ENCODE peak calls at places on chromosomes 13 and 19, in six cellular contexts. I is neural progenitor cell, J is fibroblast of lung, U is transverse colon, V is AG10803, Y is fibroblast of mammary gland. M is an unnamed sample.
A peak's percentile ranks its signal among the peaks of the same experiment; 100 is the strongest.

GRCh38 chr13:111216166-111216960 is 101.3 kb downstream of the ARHGEF7 start:
- DNase-seq in I (peak; percentile 76), J (peak; percentile 55), U (peak; percentile 38), V (no peak), Y (peak; percentile 30), M (no peak)

GRCh38 chr13:23657056-23657455 is 86.8 kb downstream of the TNFRSF19 start:
- DNase-seq in I (no peak), J (no peak), U (no peak), V (no peak), Y (peak; percentile 23), M (peak; percentile 23)

GRCh38 chr19:12882589-12882988 is 1.3 kb upstream of the DNASE2 start:
- DNase-seq in I (no peak), J (no peak), U (no peak), V (no peak), Y (no peak), M (no peak)

GRCh38 chr13:46855166-46855565 is 41.7 kb downstream of the HTR2A start:
- DNase-seq in I (no peak), J (no peak), U (no peak), V (no peak), Y (no peak), M (no peak)

GRCh38 chr13:33388254-33388998 is 102.9 kb upstream of the STARD13 start:
- DNase-seq in I (no peak), J (no peak), U (no peak), V (peak; percentile 4), Y (no peak), M (no peak)

GRCh38 chr13:79883216-79883615 is 402.3 kb downstream of the NDFIP2 start:
- DNase-seq in I (no peak), J (no peak), U (no peak), V (no peak), Y (no peak), M (no peak)

GRCh38 chr13:101098873-101099272 is 317.4 kb downstream of the NALCN start:
- DNase-seq in I (no peak), J (no peak), U (no peak), V (no peak), Y (no peak), M (peak; percentile 1)

GRCh38 chr19:19106061-19106551 is 32.2 kb downstream of the TMEM161A start:
- DNase-seq in I (peak; percentile 69), J (peak; percentile 14), U (no peak), V (no peak), Y (peak; percentile 26), M (no peak)

DNA sequence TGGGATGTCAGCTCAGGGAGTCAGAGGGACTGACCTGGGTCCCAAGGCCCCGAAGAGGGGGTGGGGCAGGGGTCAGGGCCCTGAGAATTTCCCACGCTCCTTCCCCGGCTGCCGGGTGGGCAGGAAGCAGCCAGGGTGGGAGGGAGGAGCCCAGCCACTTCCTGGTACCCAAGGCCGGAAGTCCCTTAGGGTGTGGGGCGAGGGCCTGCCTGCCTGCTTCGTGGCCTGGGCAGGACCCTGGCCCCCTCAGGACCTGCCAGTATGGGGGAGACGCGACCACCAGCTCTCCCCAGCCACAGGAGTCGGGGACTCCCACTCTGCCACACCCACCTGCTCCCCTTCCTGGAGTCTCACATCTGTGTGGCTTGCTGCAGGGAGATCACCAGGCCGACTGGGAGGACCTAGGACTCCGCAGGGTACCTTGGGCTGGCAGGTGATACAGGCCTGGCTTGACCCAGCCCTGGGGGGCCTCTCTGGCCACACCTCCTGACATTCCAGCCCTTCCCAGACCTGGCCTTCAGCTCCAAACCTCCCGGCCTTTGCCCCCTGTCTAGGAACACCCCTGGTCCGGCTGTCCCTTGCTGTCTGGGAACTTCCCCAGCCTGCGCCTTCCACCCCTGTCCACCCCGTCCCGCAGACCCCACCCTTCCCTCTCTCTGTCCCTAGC is 9.8 kb upstream of the CIRBP start:
- DNase-seq in I (peak; percentile 71), J (peak; percentile 71), U (peak; percentile 88), V (peak; percentile 71), Y (peak; percentile 68), M (no peak)
- H3K4me3 ChIP-seq in I (no peak overlapping the region), J (no peak overlapping the region), U (peak overlapping the region; percentile 13), V (no peak overlapping the region), Y (no peak overlapping the region), M (no peak overlapping the region)

GRCh38 chr19:53958168-53958571 is 4.6 kb upstream of the CACNG8 start:
- DNase-seq in I (peak; percentile 86), J (no peak), U (no peak), V (no peak), Y (no peak), M (no peak)
- H3K4me3 ChIP-seq in I (peak overlapping the region; percentile 29), J (no peak overlapping the region), U (no peak overlapping the region), V (no peak overlapping the region), Y (no peak overlapping the region), M (no peak overlapping the region)

GRCh38 chr13:40254394-40254793 is 412.0 kb downstream of the FOXO1 start:
- DNase-seq in I (no peak), J (no peak), U (no peak), V (no peak), Y (no peak), M (peak; percentile 29)

GRCh38 chr13:40261947-40262346 is 404.5 kb downstream of the FOXO1 start:
- DNase-seq in I (no peak), J (no peak), U (no peak), V (no peak), Y (no peak), M (no peak)

GRCh38 chr13:40255551-40255950 is 410.9 kb downstream of the FOXO1 start:
- DNase-seq in I (no peak), J (no peak), U (no peak), V (no peak), Y (no peak), M (no peak)

GRCh38 chr13:40261361-40261760 is 405.1 kb downstream of the FOXO1 start:
- DNase-seq in I (no peak), J (no peak), U (no peak), V (no peak), Y (no peak), M (no peak)

GRCh38 chr13:40259899-40260298 is 406.5 kb downstream of the FOXO1 start:
- DNase-seq in I (no peak), J (peak; percentile 44), U (no peak), V (no peak), Y (peak; percentile 6), M (peak; percentile 70)
- H3K4me3 ChIP-seq in I (no peak overlapping the region), J (no peak overlapping the region), U (no peak overlapping the region), V (no peak overlapping the region), Y (no peak overlapping the region), M (no peak overlapping the region)

DNA sequence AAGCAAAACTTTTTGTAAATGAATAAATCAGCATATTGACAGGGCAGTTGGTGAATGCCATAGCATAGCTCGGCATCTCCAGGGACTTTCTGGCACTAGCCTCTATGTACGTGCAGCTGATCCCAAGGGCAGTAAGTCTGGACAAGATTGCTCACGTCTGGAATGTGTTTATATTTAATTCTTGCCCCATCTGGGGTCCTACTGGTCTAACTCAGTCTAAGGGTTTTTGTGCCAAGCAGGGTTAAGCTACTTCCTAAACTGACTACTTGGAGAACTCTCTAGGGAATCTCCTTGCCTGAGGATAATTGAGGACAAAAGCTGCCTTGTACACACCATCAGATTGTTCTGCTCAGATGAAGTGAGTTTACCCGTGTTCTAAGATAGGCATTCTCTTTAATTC is 358.1 kb downstream of the MYO16 start:
- DNase-seq in I (no peak), J (peak; percentile 58), U (no peak), V (peak; percentile 93), Y (peak; percentile 62), M (peak; percentile 23)
- H3K4me3 ChIP-seq in I (no peak overlapping the region), J (no peak overlapping the region), U (no peak overlapping the region), V (no peak overlapping the region), Y (no peak overlapping the region), M (no peak overlapping the region)

GRCh38 chr19:10112037-10112751 is 701 bp downstream of the P2RY11 start:
- DNase-seq in I (no peak), J (no peak), U (peak; percentile 14), V (peak; percentile 37), Y (no peak), M (no peak)

GRCh38 chr19:10109528-10109927 is 2.0 kb upstream of the P2RY11 start:
- DNase-seq in I (no peak), J (no peak), U (no peak), V (no peak), Y (no peak), M (no peak)

GRCh38 chr19:10111405-10111811 is at the start of gene P2RY11:
- DNase-seq in I (no peak), J (no peak), U (peak; percentile 49), V (no peak), Y (no peak), M (no peak)

GRCh38 chr19:10110972-10111317 is 548 bp upstream of the P2RY11 start:
- DNase-seq in I (no peak), J (no peak), U (no peak), V (no peak), Y (no peak), M (no peak)

DNA sequence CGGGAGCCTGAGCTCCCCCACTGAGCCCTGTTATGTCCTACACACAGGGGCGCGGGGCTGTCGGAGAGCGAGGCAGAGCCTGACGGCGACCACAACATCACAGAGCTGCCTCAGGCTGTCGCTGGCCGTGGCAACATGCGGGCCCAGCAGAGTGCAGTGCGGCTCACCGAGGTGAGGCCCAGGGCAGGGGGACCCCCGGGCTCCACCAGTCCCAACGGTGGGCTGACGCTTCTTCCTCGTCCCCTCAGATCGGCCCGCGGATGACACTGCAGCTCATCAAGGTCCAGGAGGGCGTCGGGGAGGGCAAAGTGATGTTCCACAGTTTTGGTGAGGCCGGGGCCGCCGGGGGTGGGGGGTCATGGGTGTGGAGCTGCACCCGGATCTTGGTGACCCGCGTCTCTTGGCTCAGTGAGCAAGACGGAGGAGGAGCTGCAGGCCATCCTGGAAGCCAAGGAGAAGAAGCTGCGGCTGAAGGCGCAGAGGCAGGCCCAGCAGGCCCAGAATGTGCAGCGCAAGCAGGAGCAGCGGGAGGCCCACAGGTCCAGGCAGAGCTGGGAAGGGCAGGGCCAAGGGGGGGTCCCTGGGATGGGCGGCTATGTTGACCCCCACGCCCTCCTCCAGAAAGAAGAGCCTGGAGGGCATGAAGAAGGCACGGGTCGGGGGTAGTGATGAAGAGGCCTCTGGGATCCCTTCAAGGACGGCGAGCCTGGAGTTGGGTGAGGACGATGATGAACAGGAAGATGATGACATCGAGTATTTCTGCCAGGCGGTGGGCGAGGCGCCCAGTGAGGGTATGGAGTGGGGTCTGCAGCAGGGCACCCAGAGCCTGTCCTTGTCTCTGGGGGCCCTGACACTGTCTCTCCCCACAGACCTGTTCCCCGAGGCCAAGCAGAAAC is 1.2 kb upstream of the P2RY11 start:
- DNase-seq in I (no peak), J (no peak), U (peak; percentile 10), V (no peak), Y (no peak), M (no peak)
- H3K4me3 ChIP-seq in I (no peak overlapping the region), J (no peak overlapping the region), U (no peak overlapping the region), V (no peak overlapping the region), Y (no peak overlapping the region), M (no peak overlapping the region)

DNA sequence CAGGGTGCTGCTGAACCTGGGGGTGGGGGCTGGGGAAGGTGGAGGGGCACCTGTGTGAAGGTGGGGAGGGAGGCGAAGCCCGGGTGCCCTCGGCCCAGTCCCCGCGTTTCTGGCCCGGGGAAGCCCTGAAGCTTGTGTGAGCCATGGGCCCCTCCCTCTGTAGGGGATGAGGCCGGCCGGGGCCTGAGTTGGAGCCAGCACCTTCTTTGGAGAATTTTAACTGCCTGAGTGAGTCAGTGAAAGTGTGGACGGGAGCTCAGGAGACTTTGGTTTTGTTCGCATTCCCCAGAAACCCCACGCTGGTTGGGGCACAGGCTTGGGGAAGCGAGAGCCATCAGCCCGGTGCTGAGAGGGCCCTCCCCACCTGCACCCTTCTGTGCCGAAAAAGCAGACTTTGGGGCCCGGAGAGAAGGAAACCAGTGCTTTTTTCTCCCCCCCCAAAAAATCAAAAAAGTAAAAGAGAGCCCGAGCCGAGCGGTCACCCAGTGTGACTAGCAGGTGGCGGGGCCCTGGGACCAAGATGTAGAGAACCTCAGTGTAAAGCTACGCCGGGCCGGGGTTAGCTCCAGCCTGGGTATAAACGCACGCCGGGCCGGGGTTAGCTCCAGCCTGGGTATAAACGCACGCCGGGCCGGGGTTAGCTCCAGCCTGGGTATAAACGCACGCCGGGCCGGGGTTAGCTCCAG is 45.1 kb downstream of the TMEM255B start:
- DNase-seq in I (no peak), J (no peak), U (no peak), V (no peak), Y (peak; percentile 42), M (peak; percentile 42)
- H3K4me3 ChIP-seq in I (no peak overlapping the region), J (no peak overlapping the region), U (no peak overlapping the region), V (no peak overlapping the region), Y (no peak overlapping the region), M (no peak overlapping the region)

GRCh38 chr19:4534836-4535658 is at the start of gene PLIN5:
- DNase-seq in I (peak; percentile 95), J (peak; percentile 47), U (peak; percentile 84), V (no peak), Y (no peak), M (peak; percentile 6)
- H3K4me3 ChIP-seq in I (peak within 1 kb of the TSS; percentile 44), J (no peak within 1 kb of the TSS), U (peak within 1 kb of the TSS; percentile 28), V (no peak within 1 kb of the TSS), Y (no peak within 1 kb of the TSS), M (no peak within 1 kb of the TSS)